ENCODE peak calls at places on chromosomes 7 and 10, in five cellular contexts. One of them, this sample, is unnamed.

GRCh38 chr10:103884681-103885139 is 29.3 kb upstream of the SH3PXD2A start:
- DNase-seq in PC-3: peak; percentile 75
- DNase-seq in fibroblast of lung: peak; percentile 76
- DNase-seq in neural progenitor cell: peak; percentile 67
- DNase-seq in right lobe of liver: no peak
- DNase-seq in this sample: peak; percentile 77

GRCh38 chr7:1968397-1969111 is 264.2 kb downstream of the MAD1L1 start:
- DNase-seq in fibroblast of lung: no peak
- DNase-seq in neural progenitor cell: no peak
- DNase-seq in right lobe of liver: no peak
- DNase-seq in PC-3: no peak
- DNase-seq in this sample: no peak

GRCh38 chr7:152850420-152850819 is 90.9 kb downstream of the ACTR3B start:
- DNase-seq in neural progenitor cell: no peak
- DNase-seq in fibroblast of lung: no peak
- DNase-seq in PC-3: no peak
- DNase-seq in right lobe of liver: no peak
- DNase-seq in this sample: no peak

GRCh38 chr10:102334106-102334505 is 61.4 kb upstream of the NFKB2 start:
- DNase-seq in PC-3: no peak
- DNase-seq in fibroblast of lung: peak; percentile 41
- DNase-seq in right lobe of liver: no peak
- DNase-seq in neural progenitor cell: peak; percentile 95
- DNase-seq in this sample: no peak

GRCh38 chr10:79260803-79261740 is 86.2 kb upstream of the PPIF start:
- DNase-seq in fibroblast of lung: peak; percentile 69
- DNase-seq in right lobe of liver: no peak
- DNase-seq in PC-3: no peak
- DNase-seq in neural progenitor cell: peak; percentile 64
- DNase-seq in this sample: no peak

GRCh38 chr10:72013202-72013945 is 49.2 kb downstream of the CHST3 start:
- DNase-seq in fibroblast of lung: no peak
- DNase-seq in right lobe of liver: no peak
- DNase-seq in neural progenitor cell: no peak
- DNase-seq in PC-3: no peak
- DNase-seq in this sample: no peak

GRCh38 chr10:6114758-6115410 is 26.1 kb downstream of the RBM17 start:
- DNase-seq in neural progenitor cell: no peak
- DNase-seq in fibroblast of lung: peak; percentile 76
- DNase-seq in PC-3: peak; percentile 43
- DNase-seq in right lobe of liver: no peak
- DNase-seq in this sample: peak; percentile 40

GRCh38 chr7:85175217-85175616 is 11.6 kb downstream of the SEMA3D start:
- DNase-seq in right lobe of liver: no peak
- DNase-seq in neural progenitor cell: no peak
- DNase-seq in fibroblast of lung: no peak
- DNase-seq in PC-3: no peak
- DNase-seq in this sample: no peak

GRCh38 chr10:22615819-22616499 is 98.4 kb downstream of the PIP4K2A start:
- DNase-seq in fibroblast of lung: peak; percentile 44
- DNase-seq in PC-3: peak; percentile 82
- DNase-seq in right lobe of liver: no peak
- DNase-seq in neural progenitor cell: no peak
- DNase-seq in this sample: no peak

GRCh38 chr7:106057204-106057961 is 54.7 kb downstream of the SYPL1 start:
- DNase-seq in right lobe of liver: no peak
- DNase-seq in neural progenitor cell: no peak
- DNase-seq in fibroblast of lung: no peak
- DNase-seq in PC-3: no peak
- DNase-seq in this sample: no peak

GRCh38 chr7:47506716-47507354 is 75.1 kb downstream of the TNS3 start:
- DNase-seq in fibroblast of lung: no peak
- DNase-seq in neural progenitor cell: no peak
- DNase-seq in PC-3: no peak
- DNase-seq in right lobe of liver: no peak
- DNase-seq in this sample: no peak

GRCh38 chr7:96131525-96131924 is 190.4 kb downstream of the SLC25A13 start:
- DNase-seq in neural progenitor cell: peak; percentile 27
- DNase-seq in PC-3: no peak
- DNase-seq in fibroblast of lung: no peak
- DNase-seq in right lobe of liver: no peak
- DNase-seq in this sample: no peak

GRCh38 chr7:158289231-158289630 is 298.4 kb downstream of the PTPRN2 start:
- DNase-seq in fibroblast of lung: no peak
- DNase-seq in right lobe of liver: no peak
- DNase-seq in PC-3: no peak
- DNase-seq in neural progenitor cell: no peak
- DNase-seq in this sample: no peak

GRCh38 chr10:11685787-11686218 is 56.4 kb upstream of the ECHDC3 start:
- DNase-seq in neural progenitor cell: no peak
- DNase-seq in right lobe of liver: peak; percentile 58
- DNase-seq in fibroblast of lung: peak; percentile 39
- DNase-seq in PC-3: peak; percentile 43
- DNase-seq in this sample: peak; percentile 73

GRCh38 chr10:76036410-76036940 is 605.1 kb downstream of the LRMDA start:
- DNase-seq in PC-3: peak; percentile 99
- DNase-seq in neural progenitor cell: peak; percentile 69
- DNase-seq in fibroblast of lung: peak; percentile 81
- DNase-seq in right lobe of liver: peak; percentile 81
- DNase-seq in this sample: peak; percentile 50

GRCh38 chr7:47940482-47941001 is 7.7 kb downstream of the PKD1L1 start:
- DNase-seq in neural progenitor cell: no peak
- DNase-seq in PC-3: no peak
- DNase-seq in right lobe of liver: no peak
- DNase-seq in fibroblast of lung: peak; percentile 54
- DNase-seq in this sample: no peak

GRCh38 chr7:71925663-71926062 is 486.5 kb downstream of the CALN1 start:
- DNase-seq in fibroblast of lung: no peak
- DNase-seq in PC-3: no peak
- DNase-seq in neural progenitor cell: peak; percentile 62
- DNase-seq in right lobe of liver: no peak
- DNase-seq in this sample: no peak

GRCh38 chr7:730501-731439 is 3.7 kb upstream of the PRKAR1B start:
- DNase-seq in right lobe of liver: peak; percentile 29
- DNase-seq in neural progenitor cell: no peak
- DNase-seq in fibroblast of lung: no peak
- DNase-seq in PC-3: no peak
- DNase-seq in this sample: no peak

GRCh38 chr7:94344826-94345225 is 49.9 kb upstream of the COL1A2 start:
- DNase-seq in PC-3: peak; percentile 51
- DNase-seq in neural progenitor cell: no peak
- DNase-seq in fibroblast of lung: peak; percentile 36
- DNase-seq in right lobe of liver: no peak
- DNase-seq in this sample: peak; percentile 25

GRCh38 chr10:77634939-77635338 is 2.7 kb downstream of the KCNMA1 start:
- DNase-seq in neural progenitor cell: no peak
- DNase-seq in PC-3: peak; percentile 62
- DNase-seq in right lobe of liver: peak; percentile 1
- DNase-seq in fibroblast of lung: peak; percentile 53
- DNase-seq in this sample: no peak

GRCh38 chr7:104955276-104955675 is 58.7 kb upstream of the KMT2E start:
- DNase-seq in neural progenitor cell: no peak
- DNase-seq in fibroblast of lung: no peak
- DNase-seq in right lobe of liver: no peak
- DNase-seq in PC-3: no peak
- DNase-seq in this sample: no peak
- H3K4me3 ChIP-seq in neural progenitor cell: no peak overlapping the region
- H3K4me3 ChIP-seq in fibroblast of lung: no peak overlapping the region
- H3K4me3 ChIP-seq in right lobe of liver: no peak overlapping the region
- H3K4me3 ChIP-seq in PC-3: no peak overlapping the region
- H3K4me3 ChIP-seq in this sample: no peak overlapping the region

GRCh38 chr10:73840056-73840402 is 28.6 kb upstream of the NDST2 start:
- DNase-seq in fibroblast of lung: no peak
- DNase-seq in neural progenitor cell: no peak
- DNase-seq in PC-3: no peak
- DNase-seq in right lobe of liver: no peak
- DNase-seq in this sample: no peak

GRCh38 chr10:73840403-73841301 is 29.3 kb upstream of the NDST2 start:
- DNase-seq in neural progenitor cell: no peak
- DNase-seq in fibroblast of lung: no peak
- DNase-seq in right lobe of liver: peak; percentile 79
- DNase-seq in PC-3: no peak
- DNase-seq in this sample: no peak

GRCh38 chr10:73842349-73842748 is 31.0 kb upstream of the NDST2 start:
- DNase-seq in neural progenitor cell: no peak
- DNase-seq in fibroblast of lung: no peak
- DNase-seq in right lobe of liver: no peak
- DNase-seq in PC-3: no peak
- DNase-seq in this sample: no peak

GRCh38 chr10:73841526-73842285 is 30.3 kb upstream of the NDST2 start:
- DNase-seq in right lobe of liver: no peak
- DNase-seq in fibroblast of lung: peak; percentile 42
- DNase-seq in PC-3: no peak
- DNase-seq in neural progenitor cell: no peak
- DNase-seq in this sample: no peak

GRCh38 chr10:73843254-73843653 is 31.1 kb downstream of the CAMK2G start:
- DNase-seq in right lobe of liver: no peak
- DNase-seq in fibroblast of lung: no peak
- DNase-seq in neural progenitor cell: no peak
- DNase-seq in PC-3: peak; percentile 80
- DNase-seq in this sample: peak; percentile 33
- H3K36me3 ChIP-seq in right lobe of liver: peaks cover 22% of the 10 kb centered on the region
- H3K36me3 ChIP-seq in fibroblast of lung: peaks cover 14% of the 10 kb centered on the region
- H3K36me3 ChIP-seq in neural progenitor cell: no peaks in the 10 kb centered on the region
- H3K36me3 ChIP-seq in PC-3: peaks cover 88% of the 10 kb centered on the region
- H3K36me3 ChIP-seq in this sample: peaks cover 13% of the 10 kb centered on the region

DNA sequence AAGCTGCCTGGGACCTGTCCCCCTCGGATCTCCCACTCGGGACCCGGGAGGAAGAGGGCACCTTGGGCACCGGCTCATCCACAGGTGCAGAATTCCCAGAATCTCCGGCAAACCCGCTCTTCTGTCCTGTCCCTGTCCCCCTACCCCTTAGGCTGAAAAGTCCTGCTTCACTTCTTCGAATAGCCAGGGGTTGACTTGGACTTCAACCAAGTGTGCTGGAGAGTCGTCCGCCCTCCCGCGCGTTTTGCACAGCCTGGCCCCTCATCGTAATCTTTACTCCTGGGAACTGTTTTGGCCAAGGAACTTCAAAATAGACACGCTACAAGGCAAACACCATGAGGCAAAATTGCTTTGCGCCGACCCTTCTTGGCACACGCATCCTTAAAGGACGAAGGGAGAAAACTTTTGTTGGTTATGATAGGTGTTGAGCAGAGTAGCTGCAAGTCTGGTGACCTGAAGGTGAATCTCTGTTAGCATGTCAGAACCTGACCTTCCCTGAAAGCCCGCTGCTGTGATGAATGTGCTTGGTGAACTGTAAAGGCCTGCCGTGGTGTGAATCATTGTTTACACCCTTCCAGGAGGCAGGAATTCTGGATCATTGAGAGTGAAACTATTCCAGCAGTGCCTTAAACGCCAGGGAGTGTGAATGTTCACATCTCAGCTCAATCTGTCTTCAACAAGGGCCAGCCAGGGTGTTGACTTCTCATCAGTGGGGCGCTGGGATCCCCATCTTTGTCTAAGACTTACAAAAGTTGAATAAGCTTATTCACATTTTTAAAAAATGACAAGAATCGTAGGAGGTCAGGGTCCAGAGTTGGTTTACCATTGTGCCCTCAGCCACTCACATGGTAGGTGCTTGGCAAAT is 589 bp upstream of the RAPGEF5 start:
- DNase-seq in neural progenitor cell: peak; percentile 54
- DNase-seq in PC-3: peak; percentile 64
- DNase-seq in fibroblast of lung: peak; percentile 5
- DNase-seq in right lobe of liver: peak; percentile 50
- DNase-seq in this sample: peak; percentile 99
- H3K4me3 ChIP-seq in neural progenitor cell: peak overlapping the region; percentile 57
- H3K4me3 ChIP-seq in PC-3: peak overlapping the region; percentile 64
- H3K4me3 ChIP-seq in fibroblast of lung: no peak overlapping the region
- H3K4me3 ChIP-seq in right lobe of liver: peak overlapping the region; percentile 25
- H3K4me3 ChIP-seq in this sample: peak overlapping the region; percentile 50

DNA sequence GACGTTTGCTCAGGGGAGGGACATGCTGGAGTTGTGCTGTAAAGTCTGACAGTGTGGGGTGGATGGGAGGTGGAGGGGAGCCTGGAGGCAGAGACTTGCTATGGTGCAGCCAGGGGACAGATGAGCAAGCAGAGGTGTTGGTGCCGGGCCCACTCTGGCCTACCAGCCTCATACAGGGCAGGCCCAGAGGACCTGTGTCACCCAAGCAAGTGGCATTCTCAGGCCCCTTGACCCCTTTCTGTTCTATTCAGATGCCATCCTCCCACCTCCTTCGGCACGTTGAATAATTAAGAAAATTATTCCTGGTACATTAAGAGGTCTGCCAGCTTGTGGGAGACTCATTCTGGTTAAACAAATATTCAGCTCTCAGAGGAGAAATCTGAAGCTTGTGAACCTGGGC is 8.5 kb downstream of the WDFY4 start:
- DNase-seq in PC-3: no peak
- DNase-seq in fibroblast of lung: no peak
- DNase-seq in right lobe of liver: no peak
- DNase-seq in neural progenitor cell: no peak
- DNase-seq in this sample: no peak
- H3K36me3 ChIP-seq in PC-3: no peaks in the 10 kb centered on the region
- H3K36me3 ChIP-seq in fibroblast of lung: no peaks in the 10 kb centered on the region
- H3K36me3 ChIP-seq in right lobe of liver: no peaks in the 10 kb centered on the region
- H3K36me3 ChIP-seq in neural progenitor cell: no peaks in the 10 kb centered on the region
- H3K36me3 ChIP-seq in this sample: no peaks in the 10 kb centered on the region

GRCh38 chr7:27746978-27747377 is 7.0 kb downstream of the TAX1BP1 start:
- DNase-seq in right lobe of liver: no peak
- DNase-seq in neural progenitor cell: no peak
- DNase-seq in fibroblast of lung: no peak
- DNase-seq in PC-3: peak; percentile 24
- DNase-seq in this sample: no peak
- H3K4me3 ChIP-seq in right lobe of liver: no peak overlapping the region
- H3K4me3 ChIP-seq in neural progenitor cell: no peak overlapping the region
- H3K4me3 ChIP-seq in fibroblast of lung: no peak overlapping the region
- H3K4me3 ChIP-seq in PC-3: no peak overlapping the region
- H3K4me3 ChIP-seq in this sample: no peak overlapping the region

This sample was measured in bronchial epithelial cell.